ENCODE peak calls at places on chromosomes 12 and 14, in six cellular contexts. H, W, P, Q, I and J are unnamed samples.

GRCh38 chr14:65560340-65561027 is 148.0 kb downstream of the FUT8 start:
- DNase-seq in P (no peak), I (no peak), Q (no peak), H (no peak), W (no peak), J (peak; percentile 3)

GRCh38 chr14:31921741-31922140 is 155.4 kb upstream of the ARHGAP5 start:
- DNase-seq in I (no peak), W (no peak), H (no peak), Q (no peak), P (no peak), J (no peak)

GRCh38 chr12:85568395-85569103 is 267.7 kb downstream of the RASSF9 start:
- DNase-seq in I (no peak), P (no peak), Q (no peak), H (no peak), W (no peak), J (no peak)

GRCh38 chr12:71772728-71773127 is 18.1 kb downstream of the RAB21 start:
- DNase-seq in W (no peak), Q (no peak), H (no peak), I (no peak), P (no peak), J (no peak)

GRCh38 chr12:89567691-89568239 is 41.9 kb upstream of the POC1B start:
- DNase-seq in H (no peak), P (no peak), Q (no peak), I (no peak), W (no peak), J (no peak)

GRCh38 chr12:27686147-27686546 is 10.1 kb upstream of the REP15 start:
- DNase-seq in I (no peak), P (no peak), W (no peak), Q (no peak), H (no peak), J (no peak)

GRCh38 chr14:34982421-34983147 is at the start of gene SRP54:
- DNase-seq in W (peak; percentile 94), I (peak; percentile 94), H (peak; percentile 100), Q (peak; percentile 90), P (peak; percentile 96), J (peak; percentile 87)

GRCh38 chr14:32724864-32725550 is 213.7 kb upstream of the NPAS3 start:
- DNase-seq in H (no peak), I (no peak), Q (no peak), W (no peak), P (no peak), J (peak; percentile 55)

GRCh38 chr12:13371797-13372196 is 175.3 kb downstream of the EMP1 start:
- DNase-seq in W (no peak), I (no peak), H (no peak), P (no peak), Q (no peak), J (no peak)